ENCODE peak calls at places on chromosomes 6 and 20, in seven cellular contexts. B is PC-3, H is HepG2, A is adrenal gland, R is colonic mucosa, X is upper lobe of left lung, C is PC-9. F is an unnamed sample. For H3K4me1 and H3K27me3, the result is how much of the 10 kb centered on the place peaks cover.

GRCh38 chr6:41291717-41292116 is 5.2 kb upstream of the TREM1 start:
- DNase-seq in B (no peak), H (no peak), A (no peak), R (no peak), X (no peak), C (no peak), F (no peak)

GRCh38 chr20:43448748-43449535 is 8.8 kb upstream of the SRSF6 start:
- DNase-seq in B (peak), H (peak), A (peak), R (peak), X (peak), C (no peak), F (peak)

GRCh38 chr6:6333498-6333897 is 13.0 kb upstream of the F13A1 start:
- DNase-seq in B (peak), H (no peak), A (no peak), R (no peak), X (no peak), C (no peak), F (no peak)

GRCh38 chr6:40395066-40395697 is 192.0 kb downstream of the LRFN2 start:
- DNase-seq in B (peak), H (no peak), A (peak), R (no peak), X (no peak), C (no peak), F (no peak)

GRCh38 chr20:5430670-5431069 is 113.9 kb upstream of the PROKR2 start:
- DNase-seq in B (peak), H (no peak), A (no peak), R (no peak), X (no peak), C (no peak), F (no peak)

GRCh38 chr6:89680551-89680950 is 42.0 kb upstream of the LYRM2 start:
- DNase-seq in B (no peak), H (no peak), A (no peak), R (no peak), X (no peak), C (no peak), F (no peak)

GRCh38 chr6:23420659-23421350 is 705.2 kb upstream of the NRSN1 start:
- DNase-seq in B (peak), H (no peak), A (no peak), R (no peak), X (no peak), C (no peak), F (no peak)

GRCh38 chr20:36957875-36958667 is 6.6 kb upstream of the SAMHD1 start:
- DNase-seq in B (no peak), H (no peak), A (no peak), R (no peak), X (peak), C (no peak), F (no peak)

GRCh38 chr6:90440586-90441338 is 144.1 kb upstream of the BACH2 start:
- DNase-seq in B (no peak), H (no peak), A (no peak), R (no peak), X (no peak), C (no peak), F (no peak)

GRCh38 chr20:38875170-38875993 is 50.8 kb upstream of the FAM83D start:
- DNase-seq in B (no peak), H (no peak), A (peak), R (peak), X (peak), C (peak), F (no peak)

GRCh38 chr20:62637110-62637509 is 5.2 kb upstream of the SLCO4A1 start:
- DNase-seq in B (no peak), H (no peak), A (no peak), R (no peak), X (no peak), C (no peak), F (no peak)

GRCh38 chr6:88179692-88180091 is 13.5 kb upstream of the CNR1 start:
- DNase-seq in B (no peak), H (no peak), A (no peak), R (no peak), X (no peak), C (no peak), F (no peak)

GRCh38 chr20:33373735-33374605 is 27.3 kb downstream of the CDK5RAP1 start:
- DNase-seq in B (peak), H (peak), A (no peak), R (no peak), X (no peak), C (peak), F (peak)

GRCh38 chr6:84774174-84775158 is 10.1 kb upstream of the TBX18 start:
- DNase-seq in B (no peak), H (no peak), A (peak), R (no peak), X (peak), C (no peak), F (peak)

GRCh38 chr6:152975204-152975915 is 7.5 kb downstream of the FBXO5 start:
- DNase-seq in B (no peak), H (no peak), A (no peak), R (no peak), X (peak), C (no peak), F (no peak)

GRCh38 chr20:21323640-21324039 is 20.5 kb downstream of the XRN2 start:
- DNase-seq in B (peak), H (no peak), A (peak), R (no peak), X (no peak), C (no peak), F (peak)

GRCh38 chr20:37385176-37385575 is 39.2 kb downstream of the SRC start:
- DNase-seq in B (no peak), H (no peak), A (peak), R (no peak), X (peak), C (no peak), F (no peak)

GRCh38 chr20:43529457-43530153 is 22.1 kb downstream of the L3MBTL1 start:
- DNase-seq in B (no peak), H (no peak), A (peak), R (no peak), X (no peak), C (no peak), F (no peak)

GRCh38 chr6:169830876-169831275 is 79.5 kb downstream of the ERMARD start:
- DNase-seq in B (peak), H (no peak), A (no peak), R (peak), X (no peak), C (no peak), F (no peak)

GRCh38 chr20:53829086-53829703 is 235.6 kb upstream of the ZNF217 start:
- DNase-seq in B (peak), H (no peak), A (peak), R (no peak), X (peak), C (peak), F (peak)

GRCh38 chr6:23964865-23965264 is 161.2 kb upstream of the NRSN1 start:
- DNase-seq in B (no peak), H (no peak), A (no peak), R (no peak), X (no peak), C (no peak), F (no peak)

GRCh38 chr6:137165375-137166246 is 7.8 kb downstream of the IL22RA2 start:
- DNase-seq in B (peak), H (peak), A (peak), R (peak), X (no peak), C (no peak), F (no peak)

GRCh38 chr20:51359401-51359800 is 183.1 kb downstream of the NFATC2 start:
- DNase-seq in B (peak), H (no peak), A (no peak), R (no peak), X (no peak), C (peak), F (no peak)

GRCh38 chr6:168277274-168277669 is 42.3 kb downstream of the DACT2 start:
- DNase-seq in B (no peak), H (no peak), A (no peak), R (no peak), X (no peak), C (no peak), F (no peak)

GRCh38 chr20:50646483-50646996 is 44.8 kb downstream of the RIPOR3 start:
- DNase-seq in B (peak), H (no peak), A (no peak), R (no peak), X (no peak), C (peak), F (peak)

GRCh38 chr6:94372229-94372628 is 952.9 kb upstream of the EPHA7 start:
- DNase-seq in B (no peak), H (no peak), A (no peak), R (no peak), X (no peak), C (no peak), F (no peak)

GRCh38 chr6:159760602-159761057 is 1.2 kb upstream of the ACAT2 start:
- DNase-seq in B (peak), H (peak), A (no peak), R (no peak), X (no peak), C (peak), F (peak)

GRCh38 chr6:152155792-152156191 is 348.3 kb downstream of the ESR1 start:
- DNase-seq in B (no peak), H (no peak), A (no peak), R (no peak), X (no peak), C (no peak), F (no peak)

GRCh38 chr20:5031206-5031557 is 29.9 kb upstream of the SLC23A2 start:
- DNase-seq in B (no peak), H (no peak), A (no peak), R (no peak), X (peak), C (peak), F (no peak)

GRCh38 chr6:135270676-135271536 is 89.8 kb downstream of the MYB start:
- DNase-seq in B (peak), H (no peak), A (no peak), R (peak), X (peak), C (peak), F (no peak)

GRCh38 chr6:108068618-108069017 is 5.9 kb downstream of the OSTM1 start:
- DNase-seq in B (no peak), H (no peak), A (no peak), R (no peak), X (no peak), C (no peak), F (no peak)

GRCh38 chr6:27422651-27423332 is 34.2 kb downstream of the ZNF391 start:
- DNase-seq in B (no peak), H (no peak), A (no peak), R (no peak), X (no peak), C (no peak), F (no peak)

GRCh38 chr6:80605165-80605989 is 498.9 kb downstream of the BCKDHB start:
- DNase-seq in B (peak), H (peak), A (no peak), R (no peak), X (no peak), C (no peak), F (peak)

GRCh38 chr20:35325385-35325784 is 33.2 kb upstream of the FAM83C start:
- DNase-seq in B (no peak), H (no peak), A (no peak), R (no peak), X (no peak), C (no peak), F (no peak)
- H3K4me1 ChIP-seq in B (under half), H (half or more), A (under half), R (under half), X (under half), C (half or more), F (under half)

GRCh38 chr6:149138699-149139294 is 178.7 kb upstream of the TAB2 start:
- DNase-seq in B (no peak), H (no peak), A (no peak), R (no peak), X (no peak), C (no peak), F (no peak)

GRCh38 chr6:149136913-149137286 is 180.6 kb upstream of the TAB2 start:
- DNase-seq in B (no peak), H (peak), A (no peak), R (no peak), X (no peak), C (no peak), F (no peak)

GRCh38 chr6:149138093-149138492 is 179.4 kb upstream of the TAB2 start:
- DNase-seq in B (no peak), H (no peak), A (no peak), R (no peak), X (no peak), C (no peak), F (no peak)

GRCh38 chr6:149136273-149136912 is 181.1 kb upstream of the TAB2 start:
- DNase-seq in B (no peak), H (no peak), A (no peak), R (no peak), X (no peak), C (no peak), F (no peak)

DNA sequence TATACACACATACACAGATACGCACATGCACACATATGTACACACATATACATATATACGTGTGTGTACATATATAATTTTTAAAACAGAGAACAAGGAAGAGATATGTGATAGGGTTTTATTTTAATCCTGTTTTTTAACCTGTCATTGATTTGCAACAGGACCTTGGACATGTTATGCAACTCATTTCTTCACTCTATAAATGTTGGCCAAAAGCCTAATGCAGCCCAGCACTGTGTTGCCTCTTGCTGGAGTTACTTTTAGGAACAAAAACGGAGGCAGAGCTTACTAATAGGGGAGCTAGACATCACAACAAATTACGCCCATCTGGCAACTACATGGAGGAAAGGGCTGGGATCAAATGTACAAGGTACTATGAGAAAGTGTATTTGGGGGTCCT is 179.9 kb upstream of the TAB2 start:
- DNase-seq in B (no peak), H (no peak), A (no peak), R (no peak), X (no peak), C (no peak), F (peak)
- H3K27me3 ChIP-seq in B (under half), H (under half), A (under half), R (under half), X (under half), C (under half), F (under half)

GRCh38 chr20:22577515-22578220 is 6.7 kb downstream of the FOXA2 start:
- DNase-seq in B (peak), H (peak), A (no peak), R (peak), X (peak), C (no peak), F (no peak)
- H3K4me1 ChIP-seq in B (under half), H (half or more), A (under half), R (under half), X (under half), C (under half), F (under half)

GRCh38 chr6:16352821-16353438 is 114.5 kb downstream of the GMPR start:
- DNase-seq in B (no peak), H (no peak), A (no peak), R (no peak), X (no peak), C (no peak), F (no peak)

GRCh38 chr6:16352258-16352635 is 113.9 kb downstream of the GMPR start:
- DNase-seq in B (no peak), H (no peak), A (no peak), R (no peak), X (no peak), C (no peak), F (peak)

GRCh38 chr6:16355699-16356481 is 117.5 kb downstream of the GMPR start:
- DNase-seq in B (peak), H (no peak), A (no peak), R (no peak), X (no peak), C (peak), F (no peak)

GRCh38 chr6:16355238-16355637 is 116.9 kb downstream of the GMPR start:
- DNase-seq in B (no peak), H (no peak), A (no peak), R (no peak), X (no peak), C (no peak), F (no peak)

DNA sequence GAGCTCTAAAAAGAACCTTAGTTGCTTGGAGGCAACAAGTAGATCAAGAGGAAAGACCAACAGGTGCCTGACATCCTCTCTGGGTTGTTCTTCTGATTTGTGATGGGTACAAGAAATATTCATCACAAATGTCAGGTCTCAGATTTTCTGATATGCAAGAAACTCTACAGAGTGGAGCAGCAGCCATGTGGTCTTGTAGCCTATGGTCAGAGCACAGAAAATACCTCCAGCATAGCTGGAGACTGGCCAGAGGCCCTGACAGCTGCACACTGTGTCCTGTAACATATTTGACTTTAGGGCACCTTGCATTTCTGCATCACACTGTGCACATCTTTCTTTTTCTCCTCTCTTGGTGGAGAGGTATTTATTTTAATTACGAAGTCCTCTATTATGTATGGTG is 116.3 kb downstream of the GMPR start:
- DNase-seq in B (no peak), H (no peak), A (no peak), R (no peak), X (no peak), C (no peak), F (no peak)
- H3K27me3 ChIP-seq in B (under half), H (under half), A (under half), R (under half), X (under half), C (under half), F (under half)

GRCh38 chr6:143746202-143747119 is 68.7 kb downstream of the PHACTR2 start:
- DNase-seq in B (no peak), H (peak), A (no peak), R (peak), X (no peak), C (no peak), F (no peak)
- H3K4me1 ChIP-seq in B (under half), H (half or more), A (half or more), R (under half), X (half or more), C (under half), F (under half)

GRCh38 chr6:106439459-106439858 is 78.9 kb downstream of the CRYBG1 start:
- DNase-seq in B (peak), H (no peak), A (no peak), R (no peak), X (no peak), C (peak), F (no peak)
- H3K27me3 ChIP-seq in B (under half), H (under half), A (under half), R (under half), X (under half), C (under half), F (under half)

GRCh38 chr6:31556312-31556711 is 8.9 kb downstream of the NFKBIL1 start:
- DNase-seq in B (no peak), H (no peak), A (no peak), R (no peak), X (no peak), C (no peak), F (no peak)
- H3K4me1 ChIP-seq in B (under half), H (under half), A (under half), R (under half), X (under half), C (under half), F (under half)

GRCh38 chr6:3250278-3250677 is 8.5 kb upstream of the PSMG4 start:
- DNase-seq in B (no peak), H (no peak), A (no peak), R (no peak), X (no peak), C (no peak), F (no peak)
- H3K27me3 ChIP-seq in B (under half), H (under half), A (under half), R (under half), X (under half), C (under half), F (under half)

DNA sequence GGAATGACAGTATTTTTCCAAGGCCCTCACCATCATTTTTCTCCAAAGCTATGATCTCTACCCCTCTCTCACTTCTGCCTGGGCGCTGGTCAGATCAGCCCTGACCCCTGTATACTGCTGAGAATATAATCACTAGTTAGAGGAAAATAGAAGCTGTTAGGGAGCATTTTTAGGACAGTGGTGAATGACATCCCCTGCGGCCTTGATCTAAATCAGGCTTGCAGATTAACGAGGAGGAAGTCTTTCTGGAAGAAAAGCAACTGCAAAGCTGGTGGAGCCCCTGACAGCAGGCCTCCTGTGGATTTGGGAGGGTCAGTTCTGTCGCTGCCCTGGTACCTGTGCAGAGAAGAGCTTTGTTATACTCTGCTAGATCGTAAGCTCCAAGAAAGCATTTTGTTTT is 107.9 kb downstream of the RPP40 start:
- DNase-seq in B (no peak), H (no peak), A (no peak), R (no peak), X (no peak), C (no peak), F (no peak)
- H3K4me1 ChIP-seq in B (under half), H (under half), A (under half), R (under half), X (under half), C (under half), F (under half)

F was measured in adipocyte.